ENCODE peak calls at places on chromosomes 4 and X, in four cellular contexts. One of them, this sample, is unnamed.
A peak's percentile ranks its signal among the peaks of the same experiment; 100 is the strongest.

GRCh38 chrX:151151668-151152267 is 24.6 kb upstream of the GPR50 start:
- DNase-seq in progenitor cell of endocrine pancreas: no peak
- DNase-seq in thoracic aorta: no peak
- DNase-seq in psoas muscle: no peak
- DNase-seq in this sample: peak; percentile 50

GRCh38 chr4:164956766-164957643 is 20.5 kb downstream of the TRIM61 start:
- DNase-seq in psoas muscle: peak; percentile 69
- DNase-seq in progenitor cell of endocrine pancreas: peak; percentile 69
- DNase-seq in thoracic aorta: no peak
- DNase-seq in this sample: peak; percentile 71

GRCh38 chr4:153555730-153556440 is 89.7 kb downstream of the TMEM131L start:
- DNase-seq in psoas muscle: peak; percentile 69
- DNase-seq in progenitor cell of endocrine pancreas: no peak
- DNase-seq in thoracic aorta: no peak
- DNase-seq in this sample: peak; percentile 71

GRCh38 chr4:57131849-57132745 is 21.9 kb upstream of the IGFBP7 start:
- DNase-seq in psoas muscle: no peak
- DNase-seq in thoracic aorta: no peak
- DNase-seq in progenitor cell of endocrine pancreas: no peak
- DNase-seq in this sample: no peak

GRCh38 chrX:150212672-150213480 is 150.2 kb upstream of the MAMLD1 start:
- DNase-seq in progenitor cell of endocrine pancreas: no peak
- DNase-seq in thoracic aorta: no peak
- DNase-seq in psoas muscle: no peak
- DNase-seq in this sample: peak; percentile 55

GRCh38 chrX:53186363-53186762 is 38.6 kb downstream of the KDM5C start:
- DNase-seq in progenitor cell of endocrine pancreas: no peak
- DNase-seq in thoracic aorta: no peak
- DNase-seq in psoas muscle: no peak
- DNase-seq in this sample: peak; percentile 19

GRCh38 chr4:57080781-57081650 is 29.2 kb downstream of the IGFBP7 start:
- DNase-seq in progenitor cell of endocrine pancreas: no peak
- DNase-seq in thoracic aorta: no peak
- DNase-seq in psoas muscle: no peak
- DNase-seq in this sample: peak; percentile 96

GRCh38 chrX:153775631-153776595 is 4.9 kb upstream of the SRPK3 start:
- DNase-seq in psoas muscle: peak; percentile 6
- DNase-seq in thoracic aorta: no peak
- DNase-seq in progenitor cell of endocrine pancreas: no peak
- DNase-seq in this sample: no peak

DNA sequence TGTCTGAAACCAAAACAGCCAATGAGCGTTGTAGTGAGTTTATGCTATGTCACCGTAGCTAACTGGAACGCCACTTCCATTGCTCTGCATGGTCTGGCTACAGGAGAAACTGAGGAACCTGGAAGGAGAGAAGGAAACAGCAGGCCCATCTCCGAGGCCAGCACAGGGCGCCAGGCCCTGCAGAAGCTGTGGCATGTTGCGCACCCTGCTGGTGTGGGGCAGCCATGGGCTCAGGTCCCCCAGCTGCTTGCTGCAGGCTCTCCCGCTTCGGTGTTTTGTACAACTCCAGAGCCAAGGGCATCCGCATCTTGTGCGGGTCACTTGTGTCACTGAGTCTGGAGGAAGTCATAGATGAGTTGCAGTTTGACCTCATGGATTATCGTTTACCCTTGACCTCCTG is 89.2 kb downstream of the AFAP1 start:
- DNase-seq in progenitor cell of endocrine pancreas: no peak
- DNase-seq in thoracic aorta: no peak
- DNase-seq in psoas muscle: no peak
- DNase-seq in this sample: no peak
- TF ChIP-seq CTCF in progenitor cell of endocrine pancreas: peak; percentile 12
- TF ChIP-seq CTCF in thoracic aorta: no peak
- TF ChIP-seq CTCF in psoas muscle: no peak
- TF ChIP-seq CTCF in this sample: no peak

DNA sequence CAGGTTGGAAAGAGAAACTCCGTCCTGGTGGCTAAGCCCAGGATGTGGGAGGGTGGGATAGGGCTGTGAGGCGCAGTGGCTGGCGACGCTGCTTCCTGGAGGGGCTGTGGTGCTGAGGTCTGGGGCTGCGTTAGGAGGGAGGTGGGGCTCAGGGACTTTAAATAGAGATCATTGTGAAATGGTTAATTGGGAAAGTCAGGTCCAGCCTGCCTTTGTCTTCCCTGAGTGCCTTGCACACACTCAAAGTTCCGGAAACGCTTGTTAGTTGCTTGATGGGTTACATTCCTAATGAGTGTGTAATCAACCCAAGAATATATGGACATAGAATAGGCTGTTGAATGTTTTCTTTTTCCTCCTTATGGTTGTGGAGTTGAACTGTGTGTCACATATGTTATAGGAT is 55.7 kb upstream of the CLDN34 start:
- DNase-seq in progenitor cell of endocrine pancreas: no peak
- DNase-seq in psoas muscle: no peak
- DNase-seq in thoracic aorta: no peak
- DNase-seq in this sample: peak; percentile 40
- TF ChIP-seq CTCF in progenitor cell of endocrine pancreas: no peak
- TF ChIP-seq CTCF in psoas muscle: no peak
- TF ChIP-seq CTCF in thoracic aorta: no peak
- TF ChIP-seq CTCF in this sample: no peak

DNA sequence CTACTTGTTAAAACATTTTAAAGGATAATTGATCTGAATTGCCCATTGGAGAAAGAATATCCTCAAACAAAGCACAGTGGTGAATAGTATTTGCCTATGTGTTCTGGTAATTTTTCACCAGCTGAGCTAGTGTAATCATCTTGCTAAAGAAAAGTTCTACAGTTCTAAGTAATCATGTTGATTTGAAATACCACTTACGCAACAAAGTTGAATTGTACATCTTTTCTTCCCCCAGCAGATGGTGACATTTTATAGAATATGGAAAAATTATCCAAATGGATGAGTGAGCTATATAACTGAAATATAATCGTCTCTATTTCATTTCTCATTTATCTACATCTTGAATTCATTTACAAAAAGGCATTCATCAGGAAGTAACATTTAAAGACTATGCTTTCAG is 9.7 kb upstream of the ZNF674 start:
- DNase-seq in thoracic aorta: no peak
- DNase-seq in progenitor cell of endocrine pancreas: no peak
- DNase-seq in psoas muscle: no peak
- DNase-seq in this sample: peak; percentile 57
- TF ChIP-seq CTCF in thoracic aorta: peak; percentile 15
- TF ChIP-seq CTCF in progenitor cell of endocrine pancreas: no peak
- TF ChIP-seq CTCF in psoas muscle: peak; percentile 22
- TF ChIP-seq CTCF in this sample: peak; percentile 51

GRCh38 chr4:19026281-19026680 is 1004.7 kb upstream of the LCORL start:
- DNase-seq in psoas muscle: no peak
- DNase-seq in thoracic aorta: no peak
- DNase-seq in progenitor cell of endocrine pancreas: no peak
- DNase-seq in this sample: no peak
- TF ChIP-seq CTCF in psoas muscle: no peak
- TF ChIP-seq CTCF in thoracic aorta: no peak
- TF ChIP-seq CTCF in progenitor cell of endocrine pancreas: no peak
- TF ChIP-seq CTCF in this sample: no peak

DNA sequence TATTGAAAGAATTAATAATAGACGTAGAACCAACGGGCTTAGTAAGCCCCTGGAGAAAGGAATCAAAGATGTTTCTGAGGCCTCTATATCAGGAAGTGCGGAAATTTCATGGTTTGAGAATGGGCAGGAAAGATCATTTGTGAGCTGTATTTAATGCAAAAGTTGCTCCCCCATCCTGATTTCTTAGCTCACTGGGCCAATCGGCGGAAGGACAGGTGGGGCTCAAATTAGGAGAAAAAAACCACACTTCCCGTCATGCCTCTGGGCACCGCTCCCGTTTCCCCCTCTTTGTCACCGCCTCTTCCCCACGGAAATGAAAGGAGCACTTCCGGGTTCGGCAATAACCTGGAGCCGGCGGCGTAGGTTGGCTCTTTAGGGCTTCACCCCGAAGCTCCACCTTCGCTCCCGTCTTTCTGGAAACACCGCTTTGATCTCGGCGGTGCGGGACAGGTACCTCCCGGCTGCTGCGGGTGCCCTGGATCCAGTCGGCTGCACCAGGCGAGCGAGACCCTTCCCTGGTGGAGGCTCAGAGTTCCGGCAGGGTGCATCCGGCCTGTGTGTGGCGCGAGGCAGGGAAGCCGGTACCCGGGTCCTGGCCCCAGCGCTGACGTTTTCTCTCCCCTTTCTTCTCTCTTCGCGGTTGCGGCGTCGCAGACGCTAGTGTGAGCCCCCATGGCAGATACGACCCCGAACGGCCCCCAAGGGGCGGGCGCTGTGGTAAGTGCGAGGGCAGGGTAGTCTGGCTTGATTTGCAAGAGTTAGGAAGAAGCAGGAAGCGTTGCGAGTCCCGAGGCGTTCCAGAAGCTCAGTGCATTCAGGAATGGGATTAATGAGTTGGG is at the start of gene TMEM33:
- DNase-seq in thoracic aorta: peak; percentile 44
- DNase-seq in progenitor cell of endocrine pancreas: peak; percentile 50
- DNase-seq in psoas muscle: peak; percentile 85
- DNase-seq in this sample: peak; percentile 78
- TF ChIP-seq CTCF in thoracic aorta: peak; percentile 31
- TF ChIP-seq CTCF in progenitor cell of endocrine pancreas: peak; percentile 33
- TF ChIP-seq CTCF in psoas muscle: peak; percentile 29
- TF ChIP-seq CTCF in this sample: no peak

GRCh38 chr4:108965031-108965430 is 202.2 kb upstream of the ETNPPL start:
- DNase-seq in psoas muscle: no peak
- DNase-seq in progenitor cell of endocrine pancreas: no peak
- DNase-seq in thoracic aorta: no peak
- DNase-seq in this sample: no peak
- TF ChIP-seq CTCF in psoas muscle: no peak
- TF ChIP-seq CTCF in progenitor cell of endocrine pancreas: no peak
- TF ChIP-seq CTCF in thoracic aorta: no peak
- TF ChIP-seq CTCF in this sample: no peak

GRCh38 chr4:188412499-188412898 is 273.3 kb downstream of the TRIML1 start:
- DNase-seq in progenitor cell of endocrine pancreas: no peak
- DNase-seq in psoas muscle: no peak
- DNase-seq in thoracic aorta: no peak
- DNase-seq in this sample: no peak

GRCh38 chr4:188423039-188423438 is 283.8 kb downstream of the TRIML1 start:
- DNase-seq in psoas muscle: no peak
- DNase-seq in thoracic aorta: no peak
- DNase-seq in progenitor cell of endocrine pancreas: no peak
- DNase-seq in this sample: no peak

GRCh38 chr4:188411805-188412204 is 272.6 kb downstream of the TRIML1 start:
- DNase-seq in psoas muscle: no peak
- DNase-seq in progenitor cell of endocrine pancreas: no peak
- DNase-seq in thoracic aorta: no peak
- DNase-seq in this sample: no peak

GRCh38 chr4:188414441-188414840 is 275.2 kb downstream of the TRIML1 start:
- DNase-seq in psoas muscle: no peak
- DNase-seq in progenitor cell of endocrine pancreas: no peak
- DNase-seq in thoracic aorta: no peak
- DNase-seq in this sample: no peak

DNA sequence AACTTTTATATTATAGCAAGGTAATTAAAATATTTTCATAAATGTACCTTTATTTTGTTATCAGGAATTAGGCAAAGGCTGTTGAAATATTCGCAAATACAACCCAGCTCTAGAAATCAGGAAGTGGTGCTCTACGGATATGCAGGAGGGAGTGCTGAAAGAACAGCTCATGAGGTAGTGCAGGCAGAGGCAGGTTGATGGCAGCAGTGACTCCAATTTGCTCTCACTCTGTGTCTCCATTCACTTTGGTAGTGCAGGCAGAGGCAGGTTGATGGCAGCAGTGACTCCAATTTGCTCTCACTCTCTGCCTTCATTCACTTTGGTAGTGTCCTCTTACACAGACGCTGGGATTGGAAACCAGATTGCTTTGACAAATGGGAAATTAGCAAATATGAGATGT is 277.9 kb downstream of the TRIML1 start:
- DNase-seq in thoracic aorta: no peak
- DNase-seq in psoas muscle: no peak
- DNase-seq in progenitor cell of endocrine pancreas: no peak
- DNase-seq in this sample: no peak
- TF ChIP-seq CTCF in thoracic aorta: no peak
- TF ChIP-seq CTCF in psoas muscle: no peak
- TF ChIP-seq CTCF in progenitor cell of endocrine pancreas: peak; percentile 21
- TF ChIP-seq CTCF in this sample: no peak

This sample was measured in AG10803.